ENCODE peak calls at places on chromosomes 5 and 9, in ten cellular contexts. K, S, B, G, J, D, Q, F, I and A are unnamed samples.

GRCh38 chr5:52925001-52925400 is 64.2 kb upstream of the ITGA2 start:
- DNase-seq in K (no peak), S (no peak), B (no peak), G (no peak), J (no peak), D (no peak), Q (no peak), F (no peak), I (no peak), A (no peak)

GRCh38 chr5:178293400-178293799 is 60.8 kb upstream of the PHYKPL start:
- DNase-seq in K (no peak), S (no peak), B (peak), G (no peak), J (no peak), D (no peak), Q (no peak), F (no peak), I (peak), A (no peak)

GRCh38 chr5:148398698-148399121 is 15.0 kb downstream of the FBXO38 start:
- DNase-seq in K (no peak), S (no peak), B (no peak), G (peak), J (peak), D (no peak), Q (no peak), F (no peak), I (no peak), A (no peak)

GRCh38 chr9:13762209-13762608 is 482.7 kb upstream of the MPDZ start:
- DNase-seq in K (no peak), S (no peak), B (no peak), G (no peak), J (no peak), D (no peak), Q (no peak), F (no peak), I (no peak), A (no peak)

GRCh38 chr9:114274217-114274616 is 48.7 kb upstream of the ORM1 start:
- DNase-seq in K (no peak), S (no peak), B (no peak), G (no peak), J (no peak), D (no peak), Q (no peak), F (no peak), I (no peak), A (no peak)

GRCh38 chr5:67621040-67621397 is 424.4 kb upstream of the CD180 start:
- DNase-seq in K (no peak), S (no peak), B (no peak), G (no peak), J (no peak), D (no peak), Q (no peak), F (no peak), I (no peak), A (no peak)

GRCh38 chr9:78121488-78121887 is 89.9 kb upstream of the GNAQ start:
- DNase-seq in K (peak), S (peak), B (peak), G (peak), J (peak), D (peak), Q (peak), F (peak), I (peak), A (peak)

GRCh38 chr9:22010881-22011625 is 1.9 kb upstream of the CDKN2B start:
- DNase-seq in K (peak), S (no peak), B (no peak), G (no peak), J (peak), D (peak), Q (no peak), F (no peak), I (no peak), A (no peak)

GRCh38 chr5:10719965-10720364 is 41.1 kb downstream of the DAP start:
- DNase-seq in K (no peak), S (no peak), B (no peak), G (peak), J (no peak), D (no peak), Q (no peak), F (no peak), I (no peak), A (no peak)

GRCh38 chr9:127382541-127382940 is 14.4 kb upstream of the SLC2A8 start:
- DNase-seq in K (no peak), S (no peak), B (no peak), G (no peak), J (no peak), D (no peak), Q (no peak), F (no peak), I (no peak), A (no peak)

GRCh38 chr9:92961627-92962302 is 14.4 kb downstream of the FGD3 start:
- DNase-seq in K (no peak), S (no peak), B (no peak), G (no peak), J (no peak), D (peak), Q (no peak), F (no peak), I (no peak), A (no peak)

GRCh38 chr5:81422671-81423070 is 28.7 kb upstream of the ACOT12 start:
- DNase-seq in K (no peak), S (peak), B (no peak), G (peak), J (no peak), D (no peak), Q (no peak), F (no peak), I (no peak), A (no peak)

GRCh38 chr5:410911-411517 is 32.0 kb upstream of the EXOC3 start:
- DNase-seq in K (no peak), S (no peak), B (no peak), G (no peak), J (no peak), D (no peak), Q (no peak), F (no peak), I (no peak), A (no peak)

GRCh38 chr5:112475747-112476435 is 56.8 kb upstream of the EPB41L4A start:
- DNase-seq in K (no peak), S (no peak), B (no peak), G (peak), J (no peak), D (no peak), Q (no peak), F (no peak), I (no peak), A (no peak)

GRCh38 chr5:537098-537497 is 12.8 kb upstream of the SLC9A3 start:
- DNase-seq in K (no peak), S (no peak), B (peak), G (no peak), J (no peak), D (no peak), Q (no peak), F (no peak), I (no peak), A (no peak)

GRCh38 chr9:115262952-115263351 is 145.0 kb upstream of the TNC start:
- DNase-seq in K (no peak), S (no peak), B (no peak), G (peak), J (no peak), D (no peak), Q (no peak), F (no peak), I (peak), A (no peak)

GRCh38 chr5:115455241-115455640 is 89.3 kb downstream of the FEM1C start:
- DNase-seq in K (peak), S (no peak), B (no peak), G (peak), J (no peak), D (no peak), Q (no peak), F (no peak), I (no peak), A (no peak)

GRCh38 chr9:134869554-134870310 is 10.9 kb upstream of the FCN2 start:
- DNase-seq in K (no peak), S (no peak), B (no peak), G (no peak), J (peak), D (no peak), Q (no peak), F (no peak), I (no peak), A (no peak)

GRCh38 chr5:78615697-78616096 is 32.9 kb downstream of the LHFPL2 start:
- DNase-seq in K (no peak), S (no peak), B (no peak), G (peak), J (no peak), D (no peak), Q (no peak), F (no peak), I (no peak), A (no peak)

GRCh38 chr5:76617675-76618074 is 5.5 kb downstream of the F2RL2 start:
- DNase-seq in K (peak), S (no peak), B (no peak), G (peak), J (no peak), D (no peak), Q (no peak), F (no peak), I (no peak), A (no peak)

GRCh38 chr5:121976979-121977378 is 15.2 kb downstream of the SRFBP1 start:
- DNase-seq in K (no peak), S (no peak), B (no peak), G (peak), J (no peak), D (no peak), Q (no peak), F (no peak), I (no peak), A (no peak)

GRCh38 chr9:37965116-37965515 is 61.2 kb upstream of the SLC25A51 start:
- DNase-seq in K (no peak), S (no peak), B (no peak), G (peak), J (no peak), D (no peak), Q (no peak), F (no peak), I (no peak), A (no peak)

GRCh38 chr5:13350754-13351153 is 593.7 kb downstream of the DNAH5 start:
- DNase-seq in K (no peak), S (no peak), B (no peak), G (peak), J (no peak), D (no peak), Q (no peak), F (no peak), I (no peak), A (no peak)

GRCh38 chr5:33808699-33809098 is 83.1 kb downstream of the ADAMTS12 start:
- DNase-seq in K (no peak), S (no peak), B (no peak), G (no peak), J (no peak), D (no peak), Q (no peak), F (no peak), I (no peak), A (no peak)